ENCODE peak calls at places on chromosomes 11 and 22, in five cellular contexts. W is ovary, G is IMR-90, Z is uterus, U is K562. O is an unnamed sample. For H3K9me3, the result is how much of the 10 kb centered on the place peaks cover.

GRCh38 chr11:45541693-45542434 is 123.6 kb downstream of the CHST1 start:
- DNase-seq in W (no peak), U (no peak), G (no peak), Z (no peak), O (no peak)

GRCh38 chr11:90770007-90770406 is 547.2 kb upstream of the CHORDC1 start:
- DNase-seq in Z (no peak), G (no peak), W (no peak), U (no peak), O (no peak)

GRCh38 chr11:128701086-128701485 is 7.2 kb downstream of the FLI1 start:
- DNase-seq in Z (no peak), U (no peak), G (peak), W (no peak), O (no peak)

GRCh38 chr11:76602431-76602861 is 68.1 kb downstream of the LRRC32 start:
- DNase-seq in U (no peak), Z (peak), W (peak), G (peak), O (no peak)

GRCh38 chr11:44944853-44945235 is 5.8 kb downstream of the TP53I11 start:
- DNase-seq in G (no peak), W (no peak), Z (no peak), U (no peak), O (no peak)

GRCh38 chr11:16925495-16926065 is 88.6 kb downstream of the PLEKHA7 start:
- DNase-seq in G (no peak), U (no peak), W (peak), Z (no peak), O (no peak)

GRCh38 chr11:102929966-102930365 is 25.6 kb downstream of the MMP13 start:
- DNase-seq in W (no peak), Z (no peak), U (no peak), G (no peak), O (no peak)

GRCh38 chr11:35723493-35724284 is 61.1 kb downstream of the TRIM44 start:
- DNase-seq in G (peak), U (no peak), Z (no peak), W (no peak), O (no peak)

GRCh38 chr22:17266261-17266971 is 47.2 kb upstream of the ADA2 start:
- DNase-seq in Z (no peak), U (no peak), G (no peak), W (no peak), O (no peak)

GRCh38 chr11:6414874-6415328 is 4.0 kb downstream of the APBB1 start:
- DNase-seq in U (no peak), W (no peak), Z (no peak), G (no peak), O (no peak)

GRCh38 chr11:35617687-35618496 is at the start of gene FJX1:
- DNase-seq in Z (peak), U (peak), G (peak), W (peak), O (peak)

GRCh38 chr11:77322506-77322905 is 21.0 kb upstream of the GDPD4 start:
- DNase-seq in G (peak), W (no peak), Z (no peak), U (no peak), O (no peak)

GRCh38 chr11:70073881-70074371 is 4.2 kb upstream of the ANO1 start:
- DNase-seq in Z (no peak), G (peak), U (no peak), W (no peak), O (no peak)

GRCh38 chr11:107576497-107577086 is 11.1 kb upstream of the ALKBH8 start:
- DNase-seq in W (peak), G (peak), U (peak), Z (peak), O (peak)

GRCh38 chr11:115616941-115617340 is 112.7 kb upstream of the CADM1 start:
- DNase-seq in Z (peak), W (no peak), U (no peak), G (peak), O (no peak)

GRCh38 chr11:65931773-65932557 is 12.7 kb downstream of the DRAP1 start:
- DNase-seq in G (no peak), Z (no peak), U (no peak), W (no peak), O (no peak)

GRCh38 chr22:46042786-46043185 is 65.8 kb upstream of the WNT7B start:
- DNase-seq in Z (peak), U (no peak), W (peak), G (peak), O (no peak)

GRCh38 chr22:48948575-48949170 is 879.0 kb downstream of the BRD1 start:
- DNase-seq in G (no peak), W (no peak), Z (no peak), U (no peak), O (peak)

GRCh38 chr11:34654491-34655334 is 33.8 kb downstream of the EHF start:
- DNase-seq in G (peak), U (no peak), Z (no peak), W (no peak), O (peak)

GRCh38 chr11:78469905-78470304 is 52.3 kb upstream of the GAB2 start:
- DNase-seq in W (no peak), Z (no peak), G (no peak), U (no peak), O (no peak)

GRCh38 chr11:65316311-65316978 is 1.8 kb downstream of the CDC42EP2 start:
- DNase-seq in U (no peak), G (peak), W (no peak), Z (peak), O (peak)

GRCh38 chr11:115226556-115226955 is 277.7 kb downstream of the CADM1 start:
- DNase-seq in W (no peak), Z (no peak), U (no peak), G (peak), O (no peak)

GRCh38 chr11:4146070-4146764 is 51.6 kb downstream of the RRM1 start:
- DNase-seq in U (peak), Z (no peak), G (no peak), W (no peak), O (no peak)

GRCh38 chr22:44497218-44497903 is 672 bp downstream of the RTL6 start:
- DNase-seq in W (peak), Z (no peak), U (no peak), G (peak), O (no peak)

GRCh38 chr11:75721852-75722668 is 4.4 kb downstream of the MOGAT2 start:
- DNase-seq in U (no peak), G (no peak), Z (no peak), W (no peak), O (no peak)

GRCh38 chr11:47352556-47352955 is at the start of gene MYBPC3:
- DNase-seq in G (no peak), U (no peak), Z (no peak), W (no peak), O (no peak)

DNA sequence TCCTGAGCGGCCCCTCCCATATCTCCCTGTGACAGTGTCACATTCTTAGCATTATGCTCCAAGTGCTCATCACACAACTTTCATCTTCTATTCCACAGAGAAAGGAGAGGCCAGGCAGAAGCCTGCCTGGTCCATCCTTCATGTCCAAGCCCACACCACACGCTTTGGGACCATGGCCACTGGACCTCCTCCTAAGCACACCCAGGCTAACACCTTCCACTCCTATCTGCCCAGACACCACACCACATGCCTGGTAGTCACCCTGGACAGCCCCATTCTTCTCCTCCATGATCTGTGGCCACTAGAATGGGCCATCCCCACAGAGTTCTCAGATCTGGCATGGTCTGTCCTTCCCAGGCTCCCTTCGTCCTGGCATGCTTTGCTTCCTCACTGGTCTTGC is 55.3 kb downstream of the HIRA start:
- DNase-seq in Z (no peak), U (no peak), G (no peak), W (no peak), O (no peak)
- H3K9me3 ChIP-seq in Z (under half), U (under half), G (under half), W (under half), O (under half)

GRCh38 chr11:112345708-112346107 is 85.0 kb upstream of the PLET1 start:
- DNase-seq in W (no peak), G (no peak), U (peak), Z (no peak), O (no peak)
- TF ChIP-seq CTCF in W (no peak), G (no peak), U (peak), Z (no peak), O (no peak)

GRCh38 chr11:57103899-57104605 is 77.7 kb upstream of the LRRC55 start:
- DNase-seq in U (no peak), W (no peak), G (no peak), Z (no peak), O (no peak)
- H3K4me3 ChIP-seq in U (no peak), W (no peak), G (no peak), Z (no peak), O (no peak)

DNA sequence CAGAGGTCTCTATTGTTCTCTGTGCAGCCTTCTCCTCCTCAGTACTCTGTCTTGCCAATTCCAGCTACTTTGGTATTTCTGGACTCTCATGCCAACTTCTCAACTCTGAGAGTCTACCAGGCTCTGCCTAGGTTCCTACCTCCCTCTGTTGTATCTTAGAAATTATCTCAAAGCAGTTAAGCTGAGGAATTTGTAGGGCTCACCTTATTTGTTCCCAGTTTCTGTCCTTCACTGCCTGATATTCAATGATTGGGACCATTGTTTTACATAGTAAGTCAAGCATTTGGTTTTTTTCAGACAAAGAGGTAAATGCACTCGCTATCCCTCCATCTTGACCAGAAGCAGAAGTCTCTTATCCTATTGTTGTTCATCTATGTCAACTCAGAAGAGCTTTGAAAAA is 205.0 kb upstream of the PGR start:
- DNase-seq in G (no peak), W (no peak), Z (no peak), U (no peak), O (no peak)
- H3K9me3 ChIP-seq in G (under half), W (under half), Z (under half), U (under half), O (under half)

GRCh38 chr22:30296851-30297250 is 7.5 kb upstream of the CASTOR1 start:
- DNase-seq in G (no peak), U (no peak), Z (no peak), W (no peak), O (no peak)

GRCh38 chr22:30299322-30299721 is 10.0 kb upstream of the CASTOR1 start:
- DNase-seq in G (no peak), Z (no peak), U (no peak), W (no peak), O (no peak)

GRCh38 chr22:30297276-30298004 is 8.1 kb upstream of the CASTOR1 start:
- DNase-seq in Z (no peak), U (no peak), G (no peak), W (no peak), O (no peak)

GRCh38 chr22:30296324-30296723 is 7.0 kb upstream of the CASTOR1 start:
- DNase-seq in W (no peak), G (no peak), Z (no peak), U (no peak), O (no peak)

DNA sequence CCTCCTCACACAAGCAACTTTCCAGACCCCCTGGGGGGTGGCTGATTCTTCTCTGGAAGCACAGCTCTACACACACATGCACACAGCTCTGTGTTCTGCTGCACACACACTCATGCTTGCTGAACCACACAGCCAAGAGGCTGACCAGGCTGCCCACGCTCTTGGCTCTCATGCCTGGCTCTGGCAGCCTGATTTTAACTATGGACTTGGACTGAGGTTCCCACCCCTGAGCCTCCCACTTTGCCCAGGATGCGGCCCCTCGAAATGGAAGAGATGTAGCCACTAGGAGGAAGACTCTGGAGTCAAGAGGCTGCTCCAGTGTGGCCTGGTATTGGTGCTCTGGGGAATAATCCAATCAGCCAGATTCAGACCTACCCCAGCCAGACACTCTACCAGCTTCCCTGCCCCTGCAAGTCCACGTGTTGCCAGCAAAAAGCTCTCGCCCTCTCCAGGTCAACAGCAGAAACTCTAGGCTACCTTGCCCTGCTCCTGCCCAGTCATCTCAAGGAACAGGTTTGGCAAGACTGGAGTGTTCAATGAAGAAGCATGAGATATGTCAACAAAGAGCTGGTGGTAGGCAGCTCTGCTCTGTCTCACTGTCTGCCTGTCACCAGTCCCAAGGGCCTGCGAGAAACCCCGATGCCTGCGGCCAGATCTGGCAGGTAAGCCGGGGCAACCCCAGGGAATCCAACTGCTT is 8.8 kb upstream of the CASTOR1 start:
- DNase-seq in W (no peak), U (no peak), G (no peak), Z (no peak), O (no peak)
- TF ChIP-seq CTCF in W (no peak), U (no peak), G (no peak), Z (no peak), O (no peak)

GRCh38 chr11:69037074-69037473 is 11.7 kb upstream of the TPCN2 start:
- DNase-seq in G (no peak), W (no peak), U (no peak), Z (peak), O (no peak)

GRCh38 chr11:69034123-69034522 is 14.6 kb upstream of the TPCN2 start:
- DNase-seq in G (no peak), U (no peak), Z (no peak), W (no peak), O (no peak)

GRCh38 chr11:69033431-69033830 is 15.3 kb upstream of the TPCN2 start:
- DNase-seq in Z (peak), W (no peak), G (no peak), U (no peak), O (no peak)

GRCh38 chr11:69035150-69035958 is 13.4 kb upstream of the TPCN2 start:
- DNase-seq in U (no peak), W (peak), Z (peak), G (no peak), O (peak)

GRCh38 chr11:69035959-69036340 is 12.8 kb upstream of the TPCN2 start:
- DNase-seq in W (peak), G (peak), Z (peak), U (no peak), O (peak)
- H3K4me3 ChIP-seq in W (no peak), G (no peak), Z (no peak), U (no peak), O (no peak)